ENCODE peak calls at places on chromosomes 13 and 19, in four cellular contexts. One of them, this sample, is unnamed.

GRCh38 chr19:42282036-42282762 is 13.1 kb downstream of the CIC start:
- DNase-seq in HepG2: no peak
- DNase-seq in GM12878: no peak
- DNase-seq in SK-N-SH: no peak
- DNase-seq in this sample: no peak

GRCh38 chr19:52296773-52297600 is at the start of gene ZNF480:
- DNase-seq in SK-N-SH: peak
- DNase-seq in HepG2: peak
- DNase-seq in GM12878: peak
- DNase-seq in this sample: peak

GRCh38 chr13:60398949-60399589 is 2.0 kb downstream of the TDRD3 start:
- DNase-seq in SK-N-SH: no peak
- DNase-seq in HepG2: no peak
- DNase-seq in GM12878: no peak
- DNase-seq in this sample: peak

GRCh38 chr19:45638930-45639729 is at the start of gene EML2:
- DNase-seq in SK-N-SH: peak
- DNase-seq in HepG2: peak
- DNase-seq in GM12878: no peak
- DNase-seq in this sample: peak

GRCh38 chr13:48504606-48505369 is 28.1 kb downstream of the RCBTB2 start:
- DNase-seq in HepG2: no peak
- DNase-seq in GM12878: no peak
- DNase-seq in SK-N-SH: no peak
- DNase-seq in this sample: no peak

GRCh38 chr13:51614350-51614786 is 30.1 kb downstream of the WDFY2 start:
- DNase-seq in GM12878: peak
- DNase-seq in HepG2: no peak
- DNase-seq in SK-N-SH: peak
- DNase-seq in this sample: no peak

GRCh38 chr13:27918041-27918917 is 1.5 kb upstream of the PDX1 start:
- DNase-seq in GM12878: no peak
- DNase-seq in HepG2: no peak
- DNase-seq in SK-N-SH: no peak
- DNase-seq in this sample: no peak

GRCh38 chr19:18057557-18057956 is 29.2 kb downstream of the IL12RB1 start:
- DNase-seq in HepG2: no peak
- DNase-seq in GM12878: no peak
- DNase-seq in SK-N-SH: no peak
- DNase-seq in this sample: no peak

GRCh38 chr19:33406521-33407139 is 33.1 kb downstream of the CEBPG start:
- DNase-seq in GM12878: no peak
- DNase-seq in SK-N-SH: peak
- DNase-seq in HepG2: peak
- DNase-seq in this sample: peak

GRCh38 chr19:32123355-32123940 is 222.0 kb upstream of the ZNF507 start:
- DNase-seq in GM12878: no peak
- DNase-seq in SK-N-SH: no peak
- DNase-seq in HepG2: no peak
- DNase-seq in this sample: no peak
- TF ChIP-seq CHD2 in GM12878: no peak
- TF ChIP-seq CHD2 in SK-N-SH: no peak
- TF ChIP-seq CHD2 in HepG2: no peak
- TF ChIP-seq CHD2 in this sample: no peak

DNA sequence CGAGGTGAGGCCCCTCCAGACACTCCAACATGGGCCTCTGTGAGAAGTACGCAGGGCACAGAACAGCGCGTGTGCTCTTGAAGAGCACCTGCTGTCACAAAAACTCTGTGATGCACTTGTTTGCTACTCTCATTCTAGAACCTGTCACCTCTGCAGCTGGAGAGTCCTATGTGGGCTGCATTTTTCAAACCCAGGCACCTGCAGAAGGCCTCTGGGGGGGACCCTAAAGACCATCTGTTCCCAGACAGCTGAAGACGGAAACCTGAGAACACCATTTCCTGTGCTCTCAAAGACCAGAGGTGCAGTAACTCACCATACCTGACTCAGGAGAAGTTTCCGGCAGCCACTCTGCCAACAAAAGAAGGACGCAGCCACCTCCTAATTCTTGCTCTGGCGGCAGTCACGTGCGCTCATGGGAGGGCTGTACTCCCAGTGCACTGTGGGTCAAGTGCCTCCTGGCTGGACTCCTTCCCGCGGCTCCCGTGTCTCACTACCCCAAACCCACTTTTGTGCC is 28.1 kb downstream of the RANBP3 start:
- DNase-seq in GM12878: no peak
- DNase-seq in SK-N-SH: no peak
- DNase-seq in HepG2: no peak
- DNase-seq in this sample: no peak
- H3K27ac ChIP-seq in GM12878: no peak
- H3K27ac ChIP-seq in SK-N-SH: no peak
- H3K27ac ChIP-seq in HepG2: no peak
- H3K27ac ChIP-seq in this sample: no peak

GRCh38 chr13:112793545-112794445 is 104.0 kb downstream of the ATP11A start:
- DNase-seq in SK-N-SH: no peak
- DNase-seq in HepG2: no peak
- DNase-seq in GM12878: no peak
- DNase-seq in this sample: no peak

GRCh38 chr13:112795277-112795676 is 105.4 kb downstream of the ATP11A start:
- DNase-seq in SK-N-SH: no peak
- DNase-seq in GM12878: no peak
- DNase-seq in HepG2: no peak
- DNase-seq in this sample: no peak

GRCh38 chr13:112791662-112792440 is 102.0 kb downstream of the ATP11A start:
- DNase-seq in GM12878: no peak
- DNase-seq in HepG2: no peak
- DNase-seq in SK-N-SH: no peak
- DNase-seq in this sample: no peak

GRCh38 chr13:112790735-112791641 is 101.2 kb downstream of the ATP11A start:
- DNase-seq in HepG2: no peak
- DNase-seq in GM12878: no peak
- DNase-seq in SK-N-SH: no peak
- DNase-seq in this sample: no peak

GRCh38 chr13:112792511-112792910 is 102.7 kb downstream of the ATP11A start:
- DNase-seq in GM12878: no peak
- DNase-seq in SK-N-SH: no peak
- DNase-seq in HepG2: no peak
- DNase-seq in this sample: no peak
- TF ChIP-seq ZBTB33 in GM12878: no peak
- TF ChIP-seq ZBTB33 in SK-N-SH: no peak
- TF ChIP-seq ZBTB33 in HepG2: no peak
- TF ChIP-seq ZBTB33 in this sample: no peak

GRCh38 chr13:38685974-38686571 is 804 bp upstream of the FREM2 start:
- DNase-seq in SK-N-SH: peak
- DNase-seq in GM12878: no peak
- DNase-seq in HepG2: no peak
- DNase-seq in this sample: no peak
- TF ChIP-seq CHD2 in SK-N-SH: no peak
- TF ChIP-seq CHD2 in GM12878: no peak
- TF ChIP-seq CHD2 in HepG2: no peak
- TF ChIP-seq CHD2 in this sample: no peak

DNA sequence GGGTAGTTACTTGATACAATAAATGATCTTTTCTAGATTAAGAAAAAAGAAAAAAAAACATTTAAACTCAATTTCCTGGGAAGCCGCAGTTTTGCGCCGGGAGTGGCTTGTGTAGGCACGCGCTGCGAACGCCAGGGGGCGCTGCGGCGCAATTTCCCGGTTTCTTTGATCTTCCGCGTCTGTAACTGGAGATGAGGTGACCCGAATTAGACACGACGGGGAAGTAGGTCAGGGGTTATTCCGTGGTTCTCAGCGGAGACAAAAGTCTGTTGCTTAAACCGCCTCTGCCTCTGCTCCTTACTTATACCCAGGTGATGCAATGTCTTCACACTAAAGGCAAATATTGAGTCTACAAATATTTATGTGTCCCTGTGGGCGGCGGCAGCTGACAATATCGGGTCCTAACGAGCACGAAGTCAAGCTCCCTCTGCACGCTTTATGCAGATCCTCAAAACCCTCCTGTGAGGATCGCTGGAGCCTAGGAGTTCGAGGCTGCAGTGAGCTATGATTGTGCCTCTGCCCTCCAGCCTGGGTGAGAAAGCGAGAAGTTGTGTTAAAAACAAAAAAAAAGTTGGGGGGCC is 15.2 kb downstream of the STXBP2 start:
- DNase-seq in SK-N-SH: peak
- DNase-seq in HepG2: peak
- DNase-seq in GM12878: peak
- DNase-seq in this sample: peak
- H3K27ac ChIP-seq in SK-N-SH: no peak
- H3K27ac ChIP-seq in HepG2: peak
- H3K27ac ChIP-seq in GM12878: no peak
- H3K27ac ChIP-seq in this sample: peak

GRCh38 chr13:105442941-105443340 is 1092.5 kb downstream of the EFNB2 start:
- DNase-seq in SK-N-SH: no peak
- DNase-seq in GM12878: no peak
- DNase-seq in HepG2: no peak
- DNase-seq in this sample: no peak
- TF ChIP-seq ZBTB33 in SK-N-SH: no peak
- TF ChIP-seq ZBTB33 in GM12878: no peak
- TF ChIP-seq ZBTB33 in HepG2: no peak
- TF ChIP-seq ZBTB33 in this sample: no peak

GRCh38 chr13:98315466-98315865 is 138.4 kb upstream of the RNF113B start:
- DNase-seq in GM12878: no peak
- DNase-seq in SK-N-SH: no peak
- DNase-seq in HepG2: no peak
- DNase-seq in this sample: no peak
- TF ChIP-seq CHD2 in GM12878: no peak
- TF ChIP-seq CHD2 in SK-N-SH: no peak
- TF ChIP-seq CHD2 in HepG2: no peak
- TF ChIP-seq CHD2 in this sample: no peak

GRCh38 chr13:41053384-41053826 is 7.9 kb upstream of the WBP4 start:
- DNase-seq in GM12878: peak
- DNase-seq in SK-N-SH: no peak
- DNase-seq in HepG2: no peak
- DNase-seq in this sample: peak
- H3K27ac ChIP-seq in GM12878: peak
- H3K27ac ChIP-seq in SK-N-SH: no peak
- H3K27ac ChIP-seq in HepG2: peak
- H3K27ac ChIP-seq in this sample: peak

DNA sequence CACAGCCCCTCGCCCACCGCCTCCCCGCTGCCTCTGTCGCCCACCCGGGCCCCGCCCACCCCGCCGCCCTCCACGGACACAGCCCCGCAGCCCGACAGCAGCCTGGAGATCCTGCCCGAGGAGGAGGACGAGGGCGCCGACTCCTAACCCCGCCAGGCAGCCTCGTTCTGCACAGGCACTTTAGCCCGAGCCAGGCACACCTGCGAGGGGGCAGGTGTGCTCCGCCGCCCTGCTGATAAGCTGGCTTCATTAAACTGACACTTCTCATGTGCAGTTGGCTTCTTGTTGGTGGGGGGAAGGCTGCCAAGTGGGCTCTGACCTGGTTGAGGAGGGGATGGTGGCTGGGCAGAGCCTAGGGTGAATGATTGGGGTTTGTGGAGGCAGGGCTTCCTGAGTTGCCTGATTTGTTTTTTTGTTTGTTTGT is 8.2 kb downstream of the IL4I1 start:
- DNase-seq in GM12878: no peak
- DNase-seq in HepG2: no peak
- DNase-seq in SK-N-SH: no peak
- DNase-seq in this sample: no peak
- TF ChIP-seq ZBTB33 in GM12878: no peak
- TF ChIP-seq ZBTB33 in HepG2: no peak
- TF ChIP-seq ZBTB33 in SK-N-SH: no peak
- TF ChIP-seq ZBTB33 in this sample: no peak

DNA sequence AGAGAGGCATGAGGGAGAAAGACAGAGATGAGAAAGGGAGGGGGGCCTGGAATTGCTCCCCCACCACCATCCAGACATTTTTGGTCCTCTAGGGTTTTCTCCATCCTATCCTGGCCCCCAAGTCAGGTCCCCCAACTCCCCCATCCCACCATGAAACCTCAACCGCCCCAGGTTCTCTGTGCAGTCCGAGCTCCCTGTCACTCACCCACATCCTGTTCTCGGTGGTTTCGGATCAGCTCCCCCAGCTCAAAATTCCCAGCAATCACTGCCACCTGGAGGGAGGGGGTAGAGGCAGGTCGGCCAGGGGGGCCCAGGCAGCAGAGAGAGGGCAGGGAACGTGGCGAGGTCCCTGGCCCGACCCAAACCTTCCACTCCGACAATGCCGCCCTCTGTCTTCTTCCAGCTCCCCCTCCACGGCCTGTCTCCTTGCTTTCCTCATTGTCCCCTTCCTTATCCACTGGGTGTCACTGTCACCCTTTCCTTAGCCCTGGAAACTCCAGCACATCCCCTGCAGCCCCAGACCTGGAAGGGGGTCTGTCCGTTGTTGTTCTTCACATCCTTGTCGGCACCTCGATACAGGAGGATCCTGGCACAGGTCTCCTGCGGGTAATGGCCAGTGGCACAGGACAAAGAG is 15.6 kb downstream of the SHANK1 start:
- DNase-seq in HepG2: peak
- DNase-seq in GM12878: no peak
- DNase-seq in SK-N-SH: no peak
- DNase-seq in this sample: peak
- TF ChIP-seq CHD2 in HepG2: no peak
- TF ChIP-seq CHD2 in GM12878: no peak
- TF ChIP-seq CHD2 in SK-N-SH: no peak
- TF ChIP-seq CHD2 in this sample: no peak